ENCODE peak calls at places on chromosomes 16 and 17, in seven cellular contexts. One of them, this sample, is unnamed.

GRCh38 chr17:82859431-82860403 is 19.9 kb upstream of the ZNF750 start:
- DNase-seq in HepG2: peak; percentile 27
- DNase-seq in HCT116: peak; percentile 91
- DNase-seq in SK-N-SH: no peak
- DNase-seq in GM12878: peak; percentile 63
- DNase-seq in K562: peak; percentile 74
- DNase-seq in H1: no peak
- DNase-seq in this sample: peak; percentile 91

GRCh38 chr17:28901866-28902818 is 737 bp downstream of the DHRS13 start:
- DNase-seq in GM12878: no peak
- DNase-seq in HCT116: no peak
- DNase-seq in K562: peak; percentile 67
- DNase-seq in H1: no peak
- DNase-seq in SK-N-SH: peak; percentile 83
- DNase-seq in HepG2: no peak
- DNase-seq in this sample: no peak

GRCh38 chr17:79392598-79392997 is 218.3 kb downstream of the RBFOX3 start:
- DNase-seq in SK-N-SH: no peak
- DNase-seq in HCT116: no peak
- DNase-seq in HepG2: no peak
- DNase-seq in GM12878: no peak
- DNase-seq in K562: no peak
- DNase-seq in H1: no peak
- DNase-seq in this sample: no peak

GRCh38 chr17:16371742-16372141 is 9.1 kb upstream of the UBB start:
- DNase-seq in GM12878: no peak
- DNase-seq in H1: no peak
- DNase-seq in HCT116: no peak
- DNase-seq in SK-N-SH: peak; percentile 26
- DNase-seq in HepG2: no peak
- DNase-seq in K562: no peak
- DNase-seq in this sample: peak; percentile 39

GRCh38 chr17:37079735-37080134 is 131.0 kb downstream of the AATF start:
- DNase-seq in GM12878: no peak
- DNase-seq in SK-N-SH: no peak
- DNase-seq in HepG2: no peak
- DNase-seq in H1: no peak
- DNase-seq in HCT116: no peak
- DNase-seq in K562: no peak
- DNase-seq in this sample: no peak

GRCh38 chr17:19260958-19261357 is 23.8 kb downstream of the EPN2 start:
- DNase-seq in HCT116: peak; percentile 10
- DNase-seq in GM12878: no peak
- DNase-seq in HepG2: no peak
- DNase-seq in H1: no peak
- DNase-seq in SK-N-SH: no peak
- DNase-seq in K562: no peak
- DNase-seq in this sample: peak; percentile 12

GRCh38 chr17:9239821-9240658 is 218.7 kb downstream of the NTN1 start:
- DNase-seq in H1: no peak
- DNase-seq in HepG2: no peak
- DNase-seq in SK-N-SH: peak; percentile 97
- DNase-seq in HCT116: peak; percentile 6
- DNase-seq in K562: peak; percentile 93
- DNase-seq in GM12878: no peak
- DNase-seq in this sample: peak; percentile 37

GRCh38 chr17:78789149-78789662 is 7.1 kb upstream of the CYTH1 start:
- DNase-seq in H1: no peak
- DNase-seq in K562: no peak
- DNase-seq in GM12878: no peak
- DNase-seq in HCT116: no peak
- DNase-seq in SK-N-SH: peak; percentile 29
- DNase-seq in HepG2: no peak
- DNase-seq in this sample: no peak

GRCh38 chr17:63203652-63204051 is 237.6 kb downstream of the TANC2 start:
- DNase-seq in H1: no peak
- DNase-seq in SK-N-SH: no peak
- DNase-seq in K562: no peak
- DNase-seq in HepG2: no peak
- DNase-seq in GM12878: no peak
- DNase-seq in HCT116: no peak
- DNase-seq in this sample: no peak

GRCh38 chr17:7356072-7356549 is 1.2 kb downstream of the TMEM95 start:
- DNase-seq in H1: peak; percentile 82
- DNase-seq in SK-N-SH: peak; percentile 91
- DNase-seq in HepG2: no peak
- DNase-seq in GM12878: no peak
- DNase-seq in K562: peak; percentile 79
- DNase-seq in HCT116: peak; percentile 83
- DNase-seq in this sample: peak; percentile 69

GRCh38 chr16:67407176-67407787 is 9.0 kb downstream of the ZDHHC1 start:
- DNase-seq in K562: no peak
- DNase-seq in H1: no peak
- DNase-seq in SK-N-SH: peak; percentile 48
- DNase-seq in HepG2: no peak
- DNase-seq in GM12878: no peak
- DNase-seq in HCT116: no peak
- DNase-seq in this sample: no peak

GRCh38 chr16:70441406-70441990 is 2.6 kb upstream of the ST3GAL2 start:
- DNase-seq in K562: no peak
- DNase-seq in HCT116: no peak
- DNase-seq in H1: no peak
- DNase-seq in HepG2: no peak
- DNase-seq in SK-N-SH: no peak
- DNase-seq in GM12878: no peak
- DNase-seq in this sample: no peak

GRCh38 chr17:44970136-44970737 is 2.1 kb upstream of the C1QL1 start:
- DNase-seq in HCT116: no peak
- DNase-seq in K562: no peak
- DNase-seq in SK-N-SH: peak; percentile 77
- DNase-seq in GM12878: no peak
- DNase-seq in HepG2: no peak
- DNase-seq in H1: no peak
- DNase-seq in this sample: no peak

GRCh38 chr17:60086822-60087591 is 8.3 kb upstream of the HEATR6 start:
- DNase-seq in H1: peak; percentile 1
- DNase-seq in K562: no peak
- DNase-seq in SK-N-SH: no peak
- DNase-seq in HCT116: no peak
- DNase-seq in GM12878: no peak
- DNase-seq in HepG2: no peak
- DNase-seq in this sample: no peak

GRCh38 chr17:48915459-48916282 is 7.5 kb downstream of the UBE2Z start:
- DNase-seq in GM12878: peak; percentile 74
- DNase-seq in H1: no peak
- DNase-seq in SK-N-SH: no peak
- DNase-seq in HepG2: no peak
- DNase-seq in HCT116: no peak
- DNase-seq in K562: no peak
- DNase-seq in this sample: peak; percentile 47

GRCh38 chr16:1723450-1724147 is 17.6 kb downstream of the MAPK8IP3 start:
- DNase-seq in GM12878: no peak
- DNase-seq in HCT116: no peak
- DNase-seq in H1: no peak
- DNase-seq in SK-N-SH: peak; percentile 78
- DNase-seq in HepG2: peak; percentile 37
- DNase-seq in K562: peak; percentile 55
- DNase-seq in this sample: peak; percentile 60
- H3K4me2 ChIP-seq in GM12878: peak overlapping the region; percentile 25
- H3K4me2 ChIP-seq in HCT116: peak overlapping the region; percentile 59
- H3K4me2 ChIP-seq in H1: no peak overlapping the region
- H3K4me2 ChIP-seq in SK-N-SH: peak overlapping the region; percentile 64
- H3K4me2 ChIP-seq in HepG2: no peak overlapping the region
- H3K4me2 ChIP-seq in K562: no peak overlapping the region
- H3K4me2 ChIP-seq in this sample: no peak overlapping the region

DNA sequence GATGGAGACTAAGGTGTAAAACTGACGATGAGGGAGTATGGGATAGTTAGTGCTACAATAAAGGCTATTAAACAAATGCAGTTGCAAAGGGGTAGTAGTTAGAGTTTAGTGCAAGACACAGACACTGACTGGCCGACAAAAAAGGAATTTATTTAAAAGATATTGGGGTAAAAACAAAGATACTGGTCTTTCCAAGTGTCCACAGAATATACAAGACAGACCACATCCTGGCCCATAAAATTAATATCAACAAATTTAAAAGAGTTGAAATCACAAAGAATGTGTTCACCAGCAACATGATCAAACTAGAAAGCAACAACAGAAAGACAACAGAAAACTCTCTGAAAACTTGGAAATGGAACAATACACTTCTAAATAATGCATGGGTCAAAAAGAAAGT is 54.7 kb downstream of the CFDP1 start:
- DNase-seq in SK-N-SH: no peak
- DNase-seq in K562: no peak
- DNase-seq in HCT116: no peak
- DNase-seq in GM12878: no peak
- DNase-seq in HepG2: no peak
- DNase-seq in H1: no peak
- DNase-seq in this sample: no peak
- H3K9ac ChIP-seq in SK-N-SH: peak overlapping the region; percentile 40
- H3K9ac ChIP-seq in K562: no peak overlapping the region
- H3K9ac ChIP-seq in HCT116: no peak overlapping the region
- H3K9ac ChIP-seq in GM12878: no peak overlapping the region
- H3K9ac ChIP-seq in HepG2: no peak overlapping the region
- H3K9ac ChIP-seq in H1: no peak overlapping the region
- H3K9ac ChIP-seq in this sample: no peak overlapping the region

DNA sequence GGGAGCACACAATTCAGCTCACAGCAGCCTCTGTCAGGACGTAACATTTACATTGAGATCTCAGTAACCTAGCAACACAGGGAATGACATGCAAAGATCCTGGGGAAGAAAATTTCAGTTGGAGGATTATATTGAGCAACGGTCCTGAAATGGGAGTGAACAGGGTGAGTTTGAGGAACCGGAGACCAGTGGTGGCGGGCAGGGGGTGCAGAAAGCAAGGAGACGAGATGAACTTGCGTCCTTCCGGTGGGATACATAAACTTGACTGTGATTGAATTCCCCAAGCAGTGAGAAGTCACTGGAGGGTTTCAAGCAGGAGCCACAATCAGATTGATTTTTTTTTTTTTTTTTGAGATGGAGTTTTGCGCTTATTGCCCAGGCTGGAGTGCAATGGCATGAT is 51.5 kb downstream of the SHISA6 start:
- DNase-seq in K562: no peak
- DNase-seq in SK-N-SH: no peak
- DNase-seq in GM12878: no peak
- DNase-seq in HepG2: no peak
- DNase-seq in HCT116: no peak
- DNase-seq in H1: no peak
- DNase-seq in this sample: no peak
- TF ChIP-seq MAX in K562: no peak
- TF ChIP-seq MAX in SK-N-SH: no peak
- TF ChIP-seq MAX in GM12878: no peak
- TF ChIP-seq MAX in HepG2: no peak
- TF ChIP-seq MAX in HCT116: no peak
- TF ChIP-seq MAX in H1: no peak
- TF ChIP-seq MAX in this sample: no peak

GRCh38 chr17:50906443-50906842 is 40.3 kb upstream of the TOB1 start:
- DNase-seq in HepG2: no peak
- DNase-seq in HCT116: no peak
- DNase-seq in GM12878: no peak
- DNase-seq in SK-N-SH: no peak
- DNase-seq in K562: no peak
- DNase-seq in H1: no peak
- DNase-seq in this sample: no peak

GRCh38 chr17:50903604-50904521 is 37.7 kb upstream of the TOB1 start:
- DNase-seq in K562: no peak
- DNase-seq in GM12878: no peak
- DNase-seq in H1: no peak
- DNase-seq in HepG2: no peak
- DNase-seq in SK-N-SH: no peak
- DNase-seq in HCT116: no peak
- DNase-seq in this sample: no peak

GRCh38 chr17:50905460-50905803 is 39.3 kb upstream of the TOB1 start:
- DNase-seq in K562: no peak
- DNase-seq in GM12878: no peak
- DNase-seq in SK-N-SH: peak; percentile 71
- DNase-seq in H1: no peak
- DNase-seq in HepG2: peak; percentile 85
- DNase-seq in HCT116: no peak
- DNase-seq in this sample: no peak

GRCh38 chr17:50902768-50903353 is 36.7 kb upstream of the TOB1 start:
- DNase-seq in GM12878: no peak
- DNase-seq in HepG2: no peak
- DNase-seq in H1: no peak
- DNase-seq in HCT116: no peak
- DNase-seq in K562: no peak
- DNase-seq in SK-N-SH: no peak
- DNase-seq in this sample: no peak

DNA sequence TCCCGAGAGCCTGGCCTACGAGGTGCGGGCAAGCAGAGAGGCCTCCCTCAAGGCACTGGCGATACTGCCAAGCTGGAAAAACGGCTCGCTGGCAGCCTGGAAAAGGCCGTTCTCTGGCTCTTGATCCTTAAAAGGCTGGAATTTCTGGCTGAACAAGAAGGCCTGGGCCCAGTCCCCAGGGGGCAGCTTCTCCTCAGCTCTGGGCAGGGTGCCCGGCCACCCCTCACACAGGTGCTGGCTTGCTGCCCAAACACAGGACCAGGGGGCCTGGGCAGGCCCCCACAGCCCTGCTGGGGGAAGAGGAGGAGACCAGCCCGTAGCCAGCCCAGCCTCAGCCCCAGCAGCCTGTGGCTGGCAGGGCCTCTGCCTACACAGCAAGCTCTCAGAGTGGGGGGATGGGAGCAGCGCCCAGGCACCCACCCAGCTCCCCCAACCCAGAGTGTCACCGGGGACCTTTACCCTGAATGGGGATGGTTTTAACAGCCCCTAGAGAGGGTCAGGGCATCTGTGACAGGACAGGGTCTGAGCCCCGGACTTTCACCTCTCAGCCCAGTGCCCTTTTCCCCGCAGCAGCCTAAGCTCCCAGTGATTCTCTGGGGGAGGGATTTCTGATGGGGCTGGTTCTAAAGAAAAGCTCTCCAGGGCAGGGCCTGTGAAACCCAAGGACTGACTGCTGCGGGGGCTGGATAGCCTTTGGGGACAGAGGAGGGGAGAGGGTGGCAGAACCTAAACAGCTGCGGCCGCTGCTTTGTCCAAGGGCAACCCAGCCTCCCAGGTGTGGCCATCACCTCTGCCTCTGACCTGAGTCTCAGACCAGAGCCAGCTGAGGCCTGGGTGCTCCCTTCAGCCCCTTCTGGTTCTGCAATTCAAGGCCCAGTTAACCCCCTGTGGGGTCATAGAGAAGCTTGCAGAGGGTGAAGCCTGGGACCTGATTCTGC is 38.6 kb upstream of the TOB1 start:
- DNase-seq in GM12878: no peak
- DNase-seq in HCT116: no peak
- DNase-seq in H1: no peak
- DNase-seq in SK-N-SH: peak; percentile 90
- DNase-seq in K562: no peak
- DNase-seq in HepG2: peak; percentile 78
- DNase-seq in this sample: no peak
- H3K4me2 ChIP-seq in GM12878: no peak overlapping the region
- H3K4me2 ChIP-seq in HCT116: peak overlapping the region; percentile 10
- H3K4me2 ChIP-seq in H1: peak overlapping the region; percentile 28
- H3K4me2 ChIP-seq in SK-N-SH: peak overlapping the region; percentile 14
- H3K4me2 ChIP-seq in K562: no peak overlapping the region
- H3K4me2 ChIP-seq in HepG2: peak overlapping the region; percentile 93
- H3K4me2 ChIP-seq in this sample: no peak overlapping the region